ENCODE peak calls at places on chromosomes 11 and 22, in five cellular contexts. Y is stimulated activated CD4-positive, alpha-beta T cell treated with anti-CD3 and anti-CD28 coated beads, Interleukin-1b, Interleukin-23, amount 100 ng/mL, for 1 hour; S is fibroblast of mammary gland; W is stimulated activated naive B cell treated with anti-CD40 and anti-IgM and Interleukin-4, amounts not matched to agents 10 μg/mL and 1 μg/mL and 100 μg/mL, for 72 hours; Z is activated CD8-positive, alpha-beta T cell treated with anti-CD3 and anti-CD28 coated beads for 36 hours. B is an unnamed sample.

GRCh38 chr11:71325418-71326327 is 73.3 kb upstream of the SHANK2 start:
- DNase-seq in Z (no peak), W (no peak), S (no peak), Y (no peak), B (no peak)

GRCh38 chr11:62688481-62688880 is 849 bp downstream of the LRRN4CL start:
- DNase-seq in Y (no peak), S (peak), Z (no peak), W (no peak), B (no peak)

GRCh38 chr11:63738720-63739360 is 29.7 kb downstream of the ZFTA start:
- DNase-seq in W (no peak), S (peak), Y (peak), Z (peak), B (peak)

GRCh38 chr22:26975381-26975780 is 318.0 kb downstream of the MIAT start:
- DNase-seq in Z (no peak), S (no peak), Y (no peak), W (no peak), B (no peak)

GRCh38 chr11:46554205-46555162 is 39.3 kb downstream of the AMBRA1 start:
- DNase-seq in W (no peak), S (peak), Y (no peak), Z (no peak), B (peak)

GRCh38 chr11:16012125-16012751 is 344.1 kb downstream of the SOX6 start:
- DNase-seq in Y (no peak), W (no peak), Z (no peak), S (no peak), B (peak)

GRCh38 chr11:45934580-45935318 is 12.3 kb downstream of the LARGE2 start:
- DNase-seq in Y (no peak), Z (no peak), S (no peak), W (no peak), B (no peak)

GRCh38 chr11:112013501-112014164 is 11.6 kb upstream of the DLAT start:
- DNase-seq in Y (no peak), S (no peak), W (no peak), Z (no peak), B (peak)

GRCh38 chr11:87878373-87878779 is 296.9 kb downstream of the RAB38 start:
- DNase-seq in Z (peak), S (peak), W (no peak), Y (no peak), B (peak)

GRCh38 chr11:68817554-68817953 is 24.2 kb downstream of the CPT1A start:
- DNase-seq in Y (no peak), Z (no peak), S (no peak), W (no peak), B (no peak)

GRCh38 chr11:77560605-77561004 is 29.1 kb upstream of the AQP11 start:
- DNase-seq in Y (no peak), S (peak), Z (no peak), W (no peak), B (peak)

GRCh38 chr11:35525501-35526175 is at the start of gene PAMR1:
- DNase-seq in Y (no peak), S (peak), W (peak), Z (peak), B (peak)

GRCh38 chr11:19093976-19094375 is 23.0 kb upstream of the ZDHHC13 start:
- DNase-seq in W (no peak), Z (no peak), S (peak), Y (no peak), B (peak)

GRCh38 chr22:21001601-21002325 is at the start of gene THAP7:
- DNase-seq in W (peak), Z (peak), S (peak), Y (peak), B (peak)

GRCh38 chr11:87453531-87454089 is 415.9 kb downstream of the TMEM135 start:
- DNase-seq in Y (no peak), Z (no peak), S (no peak), W (no peak), B (no peak)

GRCh38 chr11:1233351-1234053 is 10.6 kb downstream of the MUC5B start:
- DNase-seq in Y (no peak), W (no peak), Z (no peak), S (no peak), B (no peak)

GRCh38 chr11:36509265-36509664 is 807 bp downstream of the TRAF6 start:
- DNase-seq in Z (peak), S (peak), W (no peak), Y (no peak), B (peak)

GRCh38 chr11:19987243-19987870 is 172.9 kb downstream of the DBX1 start:
- DNase-seq in S (no peak), W (no peak), Z (no peak), Y (no peak), B (no peak)

GRCh38 chr11:83042966-83043711 is 28.6 kb downstream of the RAB30 start:
- DNase-seq in Y (no peak), Z (no peak), W (no peak), S (peak), B (peak)

GRCh38 chr11:130798280-130798679 is 118.0 kb downstream of the SNX19 start:
- DNase-seq in Y (no peak), W (no peak), S (peak), Z (no peak), B (peak)

GRCh38 chr22:47307812-47308211 is 545.4 kb downstream of the TBC1D22A start:
- DNase-seq in Z (no peak), S (no peak), Y (no peak), W (no peak), B (peak)

GRCh38 chr11:4191031-4191571 is 96.5 kb downstream of the RRM1 start:
- DNase-seq in Z (no peak), W (no peak), S (no peak), Y (no peak), B (no peak)

GRCh38 chr11:626475-627272 is at the start of gene SCT:
- DNase-seq in W (no peak), Z (no peak), S (no peak), Y (no peak), B (no peak)

GRCh38 chr11:68127791-68128681 is 6.8 kb upstream of the CHKA start:
- DNase-seq in W (no peak), Y (no peak), Z (no peak), S (no peak), B (peak)

GRCh38 chr11:46895821-46896220 is 22.5 kb downstream of the LRP4 start:
- DNase-seq in Y (no peak), Z (no peak), S (no peak), W (no peak), B (no peak)

GRCh38 chr22:47192106-47192650 is 429.7 kb downstream of the TBC1D22A start:
- DNase-seq in Z (no peak), W (no peak), S (no peak), Y (no peak), B (no peak)

GRCh38 chr22:17965538-17966402 is 58.6 kb downstream of the MICAL3 start:
- DNase-seq in Y (no peak), W (no peak), S (no peak), Z (no peak), B (no peak)

GRCh38 chr22:29096736-29097669 is 24.2 kb downstream of the KREMEN1 start:
- DNase-seq in Y (no peak), Z (no peak), W (no peak), S (peak), B (peak)

GRCh38 chr11:113382121-113382520 is 5.5 kb upstream of the ANKK1 start:
- DNase-seq in S (peak), Z (no peak), Y (no peak), W (no peak), B (no peak)

GRCh38 chr11:21415566-21415965 is 746.2 kb downstream of the NELL1 start:
- DNase-seq in Y (no peak), W (no peak), Z (no peak), S (no peak), B (no peak)

GRCh38 chr11:123640677-123641494 is 13.5 kb downstream of the SCN3B start:
- DNase-seq in Y (no peak), Z (peak), W (peak), S (peak), B (peak)

GRCh38 chr11:2451916-2452694 is 7.3 kb downstream of the KCNQ1 start:
- DNase-seq in Y (no peak), Z (no peak), W (no peak), S (peak), B (no peak)

GRCh38 chr11:74388678-74389327 is 9.4 kb downstream of the PGM2L1 start:
- DNase-seq in W (peak), Z (peak), S (peak), Y (peak), B (peak)

GRCh38 chr11:129283141-129283540 is 91.0 kb upstream of the ARHGAP32 start:
- DNase-seq in Z (no peak), Y (no peak), W (no peak), S (no peak), B (no peak)

B was measured in choroid plexus epithelial cell.